ENCODE peak calls at places on chromosomes 7 and 10, in eight cellular contexts. I is prostate gland, X is fibroblast of lung, G is brain microvascular endothelial cell, J is ovary, Z is spleen, H is A549, S is GM06990. A is an unnamed sample.

GRCh38 chr7:83038787-83039186 is 123.9 kb downstream of the PCLO start:
- DNase-seq in H (no peak), X (peak), Z (no peak), J (no peak), G (no peak), S (no peak), I (no peak), A (no peak)

GRCh38 chr10:47458466-47459154 is 25.3 kb downstream of the ANXA8 start:
- DNase-seq in X (peak), S (no peak), J (no peak), Z (no peak), H (no peak), G (peak), I (no peak), A (no peak)

GRCh38 chr10:98323221-98324164 is 55.5 kb upstream of the LOXL4 start:
- DNase-seq in Z (no peak), X (peak), J (no peak), S (no peak), I (no peak), G (peak), H (no peak), A (no peak)

GRCh38 chr7:28630350-28630749 is 218.0 kb downstream of the CREB5 start:
- DNase-seq in J (no peak), H (no peak), I (no peak), X (peak), S (no peak), G (no peak), Z (no peak), A (no peak)

GRCh38 chr7:92691578-92691977 is 101.4 kb upstream of the FAM133B start:
- DNase-seq in I (peak), H (peak), S (peak), G (peak), J (no peak), X (peak), Z (no peak), A (peak)

GRCh38 chr10:95414016-95414830 is 123.4 kb upstream of the PDLIM1 start:
- DNase-seq in H (no peak), I (no peak), X (no peak), G (no peak), S (no peak), Z (no peak), J (no peak), A (no peak)

GRCh38 chr7:139587535-139587934 is 64.0 kb downstream of the CLEC2L start:
- DNase-seq in Z (no peak), H (no peak), S (no peak), J (no peak), G (no peak), X (no peak), I (no peak), A (no peak)

GRCh38 chr10:26472440-26472778 is 34.3 kb downstream of the APBB1IP start:
- DNase-seq in Z (no peak), X (no peak), J (no peak), G (no peak), S (no peak), H (no peak), I (no peak), A (no peak)

GRCh38 chr7:23356726-23357125 is 57.6 kb downstream of the MALSU1 start:
- DNase-seq in Z (no peak), X (no peak), J (no peak), G (peak), I (no peak), H (no peak), S (no peak), A (no peak)

DNA sequence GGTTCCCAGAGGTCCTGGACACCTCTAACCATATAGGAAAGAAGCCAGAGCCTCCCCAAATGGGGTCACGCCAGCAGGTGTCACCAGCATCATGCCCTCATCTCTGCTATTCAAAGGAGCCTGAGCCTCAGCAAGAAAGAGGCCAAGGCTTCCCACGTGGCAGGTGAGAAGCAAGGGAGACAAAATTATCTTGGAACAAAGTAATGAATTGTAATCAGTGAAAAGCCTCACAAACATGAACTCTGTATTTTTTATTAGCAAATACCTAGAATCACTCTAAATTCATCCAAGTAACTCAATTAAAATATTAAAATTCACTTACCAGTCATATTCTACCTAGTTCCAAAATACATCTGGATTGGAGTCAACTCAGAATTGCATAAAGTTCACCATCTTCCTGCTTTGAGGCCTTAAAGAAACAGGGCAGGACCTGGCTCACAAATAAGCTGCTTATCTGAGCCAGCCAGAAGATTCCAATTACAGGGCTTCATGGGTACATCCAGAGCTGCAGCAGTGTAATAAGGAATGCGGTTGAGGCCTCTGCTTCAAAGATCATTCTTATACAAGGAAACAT is 68.7 kb downstream of the SGMS1 start:
- DNase-seq in S (no peak), J (no peak), G (peak), I (no peak), Z (no peak), X (peak), H (no peak), A (no peak)
- TF ChIP-seq CTCF in S (peak), J (no peak), G (peak), I (no peak), Z (no peak), X (no peak), H (peak), A (peak)

GRCh38 chr10:122348512-122348911 is 26.0 kb upstream of the PLEKHA1 start:
- DNase-seq in S (no peak), H (no peak), G (no peak), I (no peak), J (no peak), Z (no peak), X (no peak), A (no peak)
- H3K4me3 ChIP-seq in S (no peak), H (no peak), G (no peak), I (no peak), J (no peak), Z (no peak), X (no peak), A (no peak)

GRCh38 chr7:47938574-47939165 is 9.6 kb downstream of the PKD1L1 start:
- DNase-seq in S (peak), X (peak), H (no peak), G (no peak), Z (peak), I (no peak), J (no peak), A (peak)
- TF ChIP-seq CTCF in S (peak), X (no peak), H (peak), G (peak), Z (no peak), I (no peak), J (no peak), A (peak)

DNA sequence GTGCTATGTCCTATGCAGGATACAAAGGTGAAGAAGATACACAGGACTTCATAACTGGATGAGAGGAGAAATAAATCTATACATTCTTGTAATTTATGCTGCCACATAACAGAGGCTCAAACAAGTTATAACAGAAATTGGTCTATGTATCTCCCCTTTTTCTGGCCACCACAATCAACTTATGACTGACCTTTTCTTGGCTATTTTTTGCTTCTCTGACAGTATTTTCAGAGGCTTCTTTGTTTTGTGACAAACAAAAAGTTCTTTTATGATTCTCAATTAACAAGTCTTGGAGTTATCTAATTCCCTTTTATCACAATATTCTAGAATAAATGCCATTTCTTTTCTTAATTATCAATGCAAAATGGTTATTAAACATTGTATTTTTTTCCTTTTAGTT is 953.0 kb upstream of the ZWINT start:
- DNase-seq in X (no peak), J (no peak), G (no peak), H (no peak), Z (no peak), S (no peak), I (no peak), A (no peak)
- H3K4me3 ChIP-seq in X (no peak), J (no peak), G (no peak), H (no peak), Z (no peak), S (no peak), I (no peak), A (no peak)

A was measured in GM12864.